ENCODE peak calls at places on chromosomes 1 and 21, in ten cellular contexts. P, Y, W, U, G, M, X, I, Q and D are unnamed samples.

GRCh38 chr1:21664806-21665588 is 4.2 kb downstream of the RAP1GAP start:
- DNase-seq in I (no peak), Y (no peak), U (no peak), W (no peak), X (no peak), Q (no peak), M (no peak), P (no peak), G (no peak), D (peak)

GRCh38 chr1:180098242-180098995 is 56.2 kb upstream of the QSOX1 start:
- DNase-seq in M (no peak), G (no peak), Q (no peak), U (no peak), W (peak), I (no peak), P (no peak), Y (no peak), X (no peak), D (no peak)

GRCh38 chr1:6360517-6360916 is 33.0 kb downstream of the ACOT7 start:
- DNase-seq in X (no peak), I (no peak), U (no peak), G (no peak), W (no peak), Q (no peak), Y (no peak), P (no peak), M (no peak), D (no peak)

GRCh38 chr1:218816999-218817398 is 356.7 kb upstream of the LYPLAL1 start:
- DNase-seq in G (no peak), I (no peak), Y (no peak), Q (no peak), W (no peak), M (no peak), X (no peak), P (no peak), U (no peak), D (no peak)

GRCh38 chr1:206925116-206925736 is 3.5 kb upstream of the FCMR start:
- DNase-seq in I (peak), P (no peak), Q (no peak), Y (peak), W (no peak), G (no peak), X (no peak), M (no peak), U (no peak), D (peak)

GRCh38 chr1:190205713-190206112 is 272.0 kb downstream of the BRINP3 start:
- DNase-seq in M (no peak), W (no peak), Y (no peak), I (no peak), Q (no peak), U (no peak), G (no peak), P (no peak), X (no peak), D (no peak)

GRCh38 chr1:56409112-56409691 is 170.2 kb downstream of the PLPP3 start:
- DNase-seq in Y (no peak), Q (peak), P (no peak), X (no peak), I (peak), M (no peak), G (no peak), W (no peak), U (peak), D (no peak)

GRCh38 chr1:119318466-119319309 is 49.9 kb upstream of the HAO2 start:
- DNase-seq in I (peak), G (no peak), X (no peak), Y (no peak), W (no peak), P (no peak), M (no peak), Q (no peak), U (no peak), D (no peak)

GRCh38 chr21:46368533-46369285 is 44.8 kb downstream of the PCNT start:
- DNase-seq in Q (peak), P (no peak), G (peak), W (no peak), M (no peak), Y (peak), X (peak), I (peak), U (no peak), D (no peak)

GRCh38 chr1:43622471-43622870 is 27.5 kb upstream of the KDM4A start:
- DNase-seq in P (no peak), I (no peak), G (no peak), M (no peak), Y (no peak), W (no peak), U (no peak), Q (no peak), X (no peak), D (no peak)

GRCh38 chr21:26194326-26194725 is 23.8 kb upstream of the APP start:
- DNase-seq in I (no peak), W (no peak), P (no peak), M (no peak), X (no peak), Y (no peak), Q (no peak), U (no peak), G (no peak), D (no peak)

GRCh38 chr1:43286115-43286514 is 734 bp upstream of the C1orf210 start:
- DNase-seq in M (no peak), P (no peak), W (no peak), Q (no peak), U (no peak), G (no peak), X (no peak), Y (no peak), I (no peak), D (no peak)